ENCODE peak calls at places on chromosomes 7 and 10, in eight cellular contexts. One of them, this sample, is unnamed.

GRCh38 chr10:103244663-103245271 is 920 bp upstream of the RPEL1 start:
- DNase-seq in NCI-H1694: peak
- DNase-seq in activated T-cell treated with anti-CD3 and anti-CD28 coated beads, Interleukin-2, amount 50 U/mL, for 1 hour: peak
- DNase-seq in NAMALWA: peak
- DNase-seq in endodermal cell: peak
- DNase-seq in nucleus accumbens: peak
- DNase-seq in spleen: peak
- DNase-seq in non-pigmented ciliary epithelial cell: peak
- DNase-seq in this sample: peak

GRCh38 chr10:12547301-12547771 is 198.0 kb downstream of the CAMK1D start:
- DNase-seq in nucleus accumbens: no peak
- DNase-seq in NAMALWA: no peak
- DNase-seq in NCI-H1694: no peak
- DNase-seq in activated T-cell treated with anti-CD3 and anti-CD28 coated beads, Interleukin-2, amount 50 U/mL, for 1 hour: no peak
- DNase-seq in non-pigmented ciliary epithelial cell: no peak
- DNase-seq in spleen: no peak
- DNase-seq in endodermal cell: no peak
- DNase-seq in this sample: no peak

GRCh38 chr7:107390921-107391320 is 78.9 kb upstream of the GPR22 start:
- DNase-seq in NCI-H1694: no peak
- DNase-seq in spleen: no peak
- DNase-seq in activated T-cell treated with anti-CD3 and anti-CD28 coated beads, Interleukin-2, amount 50 U/mL, for 1 hour: no peak
- DNase-seq in endodermal cell: no peak
- DNase-seq in nucleus accumbens: no peak
- DNase-seq in non-pigmented ciliary epithelial cell: no peak
- DNase-seq in NAMALWA: no peak
- DNase-seq in this sample: no peak

GRCh38 chr7:1678571-1679325 is 8.7 kb downstream of the ELFN1 start:
- DNase-seq in non-pigmented ciliary epithelial cell: no peak
- DNase-seq in endodermal cell: peak
- DNase-seq in NAMALWA: no peak
- DNase-seq in activated T-cell treated with anti-CD3 and anti-CD28 coated beads, Interleukin-2, amount 50 U/mL, for 1 hour: no peak
- DNase-seq in nucleus accumbens: no peak
- DNase-seq in NCI-H1694: no peak
- DNase-seq in spleen: no peak
- DNase-seq in this sample: no peak

GRCh38 chr10:43299579-43299978 is 32.7 kb upstream of the RASGEF1A start:
- DNase-seq in activated T-cell treated with anti-CD3 and anti-CD28 coated beads, Interleukin-2, amount 50 U/mL, for 1 hour: peak
- DNase-seq in endodermal cell: no peak
- DNase-seq in non-pigmented ciliary epithelial cell: no peak
- DNase-seq in NCI-H1694: no peak
- DNase-seq in NAMALWA: no peak
- DNase-seq in spleen: no peak
- DNase-seq in nucleus accumbens: no peak
- DNase-seq in this sample: no peak

GRCh38 chr10:22333667-22334282 is 11.5 kb upstream of the SPAG6 start:
- DNase-seq in spleen: peak
- DNase-seq in nucleus accumbens: no peak
- DNase-seq in endodermal cell: no peak
- DNase-seq in activated T-cell treated with anti-CD3 and anti-CD28 coated beads, Interleukin-2, amount 50 U/mL, for 1 hour: no peak
- DNase-seq in NCI-H1694: no peak
- DNase-seq in NAMALWA: no peak
- DNase-seq in non-pigmented ciliary epithelial cell: no peak
- DNase-seq in this sample: no peak

GRCh38 chr10:96513686-96514551 is at the start of gene TLL2:
- DNase-seq in NAMALWA: peak
- DNase-seq in non-pigmented ciliary epithelial cell: peak
- DNase-seq in endodermal cell: peak
- DNase-seq in spleen: peak
- DNase-seq in NCI-H1694: peak
- DNase-seq in nucleus accumbens: peak
- DNase-seq in activated T-cell treated with anti-CD3 and anti-CD28 coated beads, Interleukin-2, amount 50 U/mL, for 1 hour: peak
- DNase-seq in this sample: peak

GRCh38 chr10:12241810-12242529 is 46.0 kb downstream of the CDC123 start:
- DNase-seq in spleen: no peak
- DNase-seq in non-pigmented ciliary epithelial cell: peak
- DNase-seq in endodermal cell: no peak
- DNase-seq in nucleus accumbens: no peak
- DNase-seq in NCI-H1694: no peak
- DNase-seq in NAMALWA: no peak
- DNase-seq in activated T-cell treated with anti-CD3 and anti-CD28 coated beads, Interleukin-2, amount 50 U/mL, for 1 hour: no peak
- DNase-seq in this sample: no peak

GRCh38 chr10:78588194-78588811 is 480.5 kb upstream of the ZMIZ1 start:
- DNase-seq in non-pigmented ciliary epithelial cell: no peak
- DNase-seq in activated T-cell treated with anti-CD3 and anti-CD28 coated beads, Interleukin-2, amount 50 U/mL, for 1 hour: no peak
- DNase-seq in NAMALWA: no peak
- DNase-seq in NCI-H1694: no peak
- DNase-seq in nucleus accumbens: no peak
- DNase-seq in spleen: no peak
- DNase-seq in endodermal cell: peak
- DNase-seq in this sample: no peak

GRCh38 chr7:151177310-151177709 is 9.7 kb downstream of the ASB10 start:
- DNase-seq in activated T-cell treated with anti-CD3 and anti-CD28 coated beads, Interleukin-2, amount 50 U/mL, for 1 hour: no peak
- DNase-seq in non-pigmented ciliary epithelial cell: no peak
- DNase-seq in NAMALWA: no peak
- DNase-seq in spleen: no peak
- DNase-seq in nucleus accumbens: no peak
- DNase-seq in endodermal cell: no peak
- DNase-seq in NCI-H1694: no peak
- DNase-seq in this sample: no peak

GRCh38 chr7:107201795-107202450 is 33.1 kb downstream of the HBP1 start:
- DNase-seq in NCI-H1694: peak
- DNase-seq in non-pigmented ciliary epithelial cell: no peak
- DNase-seq in spleen: no peak
- DNase-seq in endodermal cell: peak
- DNase-seq in nucleus accumbens: no peak
- DNase-seq in NAMALWA: peak
- DNase-seq in activated T-cell treated with anti-CD3 and anti-CD28 coated beads, Interleukin-2, amount 50 U/mL, for 1 hour: no peak
- DNase-seq in this sample: peak

GRCh38 chr7:25093268-25093802 is 31.7 kb downstream of the CYCS start:
- DNase-seq in spleen: peak
- DNase-seq in activated T-cell treated with anti-CD3 and anti-CD28 coated beads, Interleukin-2, amount 50 U/mL, for 1 hour: peak
- DNase-seq in NAMALWA: peak
- DNase-seq in nucleus accumbens: no peak
- DNase-seq in NCI-H1694: peak
- DNase-seq in endodermal cell: peak
- DNase-seq in non-pigmented ciliary epithelial cell: peak
- DNase-seq in this sample: peak

GRCh38 chr10:6918305-6918704 is 338.2 kb upstream of the PRKCQ start:
- DNase-seq in spleen: peak
- DNase-seq in NAMALWA: peak
- DNase-seq in nucleus accumbens: peak
- DNase-seq in non-pigmented ciliary epithelial cell: no peak
- DNase-seq in NCI-H1694: no peak
- DNase-seq in endodermal cell: peak
- DNase-seq in activated T-cell treated with anti-CD3 and anti-CD28 coated beads, Interleukin-2, amount 50 U/mL, for 1 hour: peak
- DNase-seq in this sample: peak

GRCh38 chr7:100509213-100509612 is 25.5 kb downstream of the NYAP1 start:
- DNase-seq in endodermal cell: no peak
- DNase-seq in NCI-H1694: peak
- DNase-seq in non-pigmented ciliary epithelial cell: peak
- DNase-seq in activated T-cell treated with anti-CD3 and anti-CD28 coated beads, Interleukin-2, amount 50 U/mL, for 1 hour: no peak
- DNase-seq in NAMALWA: no peak
- DNase-seq in spleen: no peak
- DNase-seq in nucleus accumbens: no peak
- DNase-seq in this sample: no peak

GRCh38 chr7:128302110-128302509 is 41.6 kb downstream of the RBM28 start:
- DNase-seq in non-pigmented ciliary epithelial cell: no peak
- DNase-seq in NAMALWA: no peak
- DNase-seq in endodermal cell: no peak
- DNase-seq in spleen: no peak
- DNase-seq in activated T-cell treated with anti-CD3 and anti-CD28 coated beads, Interleukin-2, amount 50 U/mL, for 1 hour: no peak
- DNase-seq in NCI-H1694: no peak
- DNase-seq in nucleus accumbens: no peak
- DNase-seq in this sample: no peak

GRCh38 chr10:30828227-30828626 is 198.7 kb upstream of the LYZL2 start:
- DNase-seq in activated T-cell treated with anti-CD3 and anti-CD28 coated beads, Interleukin-2, amount 50 U/mL, for 1 hour: no peak
- DNase-seq in NCI-H1694: no peak
- DNase-seq in non-pigmented ciliary epithelial cell: no peak
- DNase-seq in nucleus accumbens: no peak
- DNase-seq in spleen: peak
- DNase-seq in NAMALWA: no peak
- DNase-seq in endodermal cell: no peak
- DNase-seq in this sample: no peak

GRCh38 chr10:8072211-8072610 is 17.7 kb downstream of the GATA3 start:
- DNase-seq in non-pigmented ciliary epithelial cell: no peak
- DNase-seq in endodermal cell: no peak
- DNase-seq in NCI-H1694: no peak
- DNase-seq in nucleus accumbens: no peak
- DNase-seq in spleen: no peak
- DNase-seq in NAMALWA: no peak
- DNase-seq in activated T-cell treated with anti-CD3 and anti-CD28 coated beads, Interleukin-2, amount 50 U/mL, for 1 hour: no peak
- DNase-seq in this sample: no peak

GRCh38 chr7:131183611-131184119 is 144.0 kb upstream of the MKLN1 start:
- DNase-seq in spleen: no peak
- DNase-seq in NCI-H1694: no peak
- DNase-seq in NAMALWA: no peak
- DNase-seq in nucleus accumbens: no peak
- DNase-seq in endodermal cell: no peak
- DNase-seq in non-pigmented ciliary epithelial cell: no peak
- DNase-seq in activated T-cell treated with anti-CD3 and anti-CD28 coated beads, Interleukin-2, amount 50 U/mL, for 1 hour: peak
- DNase-seq in this sample: no peak

GRCh38 chr7:56538541-56539429 is 422.6 kb upstream of the NUPR2 start:
- DNase-seq in activated T-cell treated with anti-CD3 and anti-CD28 coated beads, Interleukin-2, amount 50 U/mL, for 1 hour: no peak
- DNase-seq in NAMALWA: no peak
- DNase-seq in NCI-H1694: no peak
- DNase-seq in endodermal cell: no peak
- DNase-seq in non-pigmented ciliary epithelial cell: no peak
- DNase-seq in spleen: no peak
- DNase-seq in nucleus accumbens: no peak
- DNase-seq in this sample: no peak

GRCh38 chr10:133158756-133159610 is 1.0 kb upstream of the KNDC1 start:
- DNase-seq in NCI-H1694: no peak
- DNase-seq in nucleus accumbens: no peak
- DNase-seq in activated T-cell treated with anti-CD3 and anti-CD28 coated beads, Interleukin-2, amount 50 U/mL, for 1 hour: no peak
- DNase-seq in non-pigmented ciliary epithelial cell: no peak
- DNase-seq in endodermal cell: peak
- DNase-seq in NAMALWA: no peak
- DNase-seq in spleen: peak
- DNase-seq in this sample: no peak

GRCh38 chr7:35773994-35774393 is 26.9 kb upstream of the SEPTIN7 start:
- DNase-seq in activated T-cell treated with anti-CD3 and anti-CD28 coated beads, Interleukin-2, amount 50 U/mL, for 1 hour: no peak
- DNase-seq in endodermal cell: no peak
- DNase-seq in spleen: no peak
- DNase-seq in NAMALWA: no peak
- DNase-seq in nucleus accumbens: no peak
- DNase-seq in NCI-H1694: no peak
- DNase-seq in non-pigmented ciliary epithelial cell: no peak
- DNase-seq in this sample: no peak

GRCh38 chr10:31340343-31340742 is 21.3 kb downstream of the ZEB1 start:
- DNase-seq in spleen: no peak
- DNase-seq in non-pigmented ciliary epithelial cell: no peak
- DNase-seq in activated T-cell treated with anti-CD3 and anti-CD28 coated beads, Interleukin-2, amount 50 U/mL, for 1 hour: no peak
- DNase-seq in NAMALWA: no peak
- DNase-seq in NCI-H1694: no peak
- DNase-seq in nucleus accumbens: no peak
- DNase-seq in endodermal cell: no peak
- DNase-seq in this sample: no peak

GRCh38 chr10:123145542-123146012 is 2.4 kb upstream of the HMX2 start:
- DNase-seq in NAMALWA: no peak
- DNase-seq in spleen: no peak
- DNase-seq in nucleus accumbens: no peak
- DNase-seq in endodermal cell: peak
- DNase-seq in non-pigmented ciliary epithelial cell: no peak
- DNase-seq in activated T-cell treated with anti-CD3 and anti-CD28 coated beads, Interleukin-2, amount 50 U/mL, for 1 hour: no peak
- DNase-seq in NCI-H1694: no peak
- DNase-seq in this sample: no peak

GRCh38 chr7:84291756-84292155 is 97.2 kb upstream of the SEMA3A start:
- DNase-seq in nucleus accumbens: no peak
- DNase-seq in spleen: no peak
- DNase-seq in non-pigmented ciliary epithelial cell: no peak
- DNase-seq in endodermal cell: no peak
- DNase-seq in activated T-cell treated with anti-CD3 and anti-CD28 coated beads, Interleukin-2, amount 50 U/mL, for 1 hour: no peak
- DNase-seq in NAMALWA: peak
- DNase-seq in NCI-H1694: no peak
- DNase-seq in this sample: no peak

GRCh38 chr10:124699471-124700292 is 44.5 kb downstream of the FAM53B start:
- DNase-seq in endodermal cell: no peak
- DNase-seq in activated T-cell treated with anti-CD3 and anti-CD28 coated beads, Interleukin-2, amount 50 U/mL, for 1 hour: no peak
- DNase-seq in spleen: peak
- DNase-seq in non-pigmented ciliary epithelial cell: no peak
- DNase-seq in NAMALWA: no peak
- DNase-seq in NCI-H1694: no peak
- DNase-seq in nucleus accumbens: no peak
- DNase-seq in this sample: no peak

GRCh38 chr7:159098795-159099194 is 45.9 kb downstream of the VIPR2 start:
- DNase-seq in endodermal cell: peak
- DNase-seq in nucleus accumbens: no peak
- DNase-seq in spleen: peak
- DNase-seq in activated T-cell treated with anti-CD3 and anti-CD28 coated beads, Interleukin-2, amount 50 U/mL, for 1 hour: peak
- DNase-seq in NCI-H1694: no peak
- DNase-seq in NAMALWA: no peak
- DNase-seq in non-pigmented ciliary epithelial cell: no peak
- DNase-seq in this sample: no peak

GRCh38 chr7:139131622-139132021 is 22.1 kb upstream of the ZC3HAV1 start:
- DNase-seq in activated T-cell treated with anti-CD3 and anti-CD28 coated beads, Interleukin-2, amount 50 U/mL, for 1 hour: no peak
- DNase-seq in non-pigmented ciliary epithelial cell: no peak
- DNase-seq in nucleus accumbens: no peak
- DNase-seq in spleen: no peak
- DNase-seq in endodermal cell: no peak
- DNase-seq in NAMALWA: no peak
- DNase-seq in NCI-H1694: no peak
- DNase-seq in this sample: no peak

GRCh38 chr10:102450374-102451104 is 804 bp downstream of the C10orf95 start:
- DNase-seq in NAMALWA: peak
- DNase-seq in NCI-H1694: no peak
- DNase-seq in nucleus accumbens: peak
- DNase-seq in endodermal cell: peak
- DNase-seq in spleen: peak
- DNase-seq in non-pigmented ciliary epithelial cell: no peak
- DNase-seq in activated T-cell treated with anti-CD3 and anti-CD28 coated beads, Interleukin-2, amount 50 U/mL, for 1 hour: peak
- DNase-seq in this sample: peak

GRCh38 chr7:34128762-34129161 is 223.4 kb downstream of the BMPER start:
- DNase-seq in activated T-cell treated with anti-CD3 and anti-CD28 coated beads, Interleukin-2, amount 50 U/mL, for 1 hour: no peak
- DNase-seq in endodermal cell: no peak
- DNase-seq in non-pigmented ciliary epithelial cell: no peak
- DNase-seq in spleen: no peak
- DNase-seq in NAMALWA: no peak
- DNase-seq in nucleus accumbens: no peak
- DNase-seq in NCI-H1694: no peak
- DNase-seq in this sample: no peak

GRCh38 chr7:108004220-108005142 is 1.5 kb upstream of the LAMB1 start:
- DNase-seq in non-pigmented ciliary epithelial cell: no peak
- DNase-seq in NAMALWA: no peak
- DNase-seq in NCI-H1694: no peak
- DNase-seq in activated T-cell treated with anti-CD3 and anti-CD28 coated beads, Interleukin-2, amount 50 U/mL, for 1 hour: no peak
- DNase-seq in endodermal cell: peak
- DNase-seq in spleen: no peak
- DNase-seq in nucleus accumbens: no peak
- DNase-seq in this sample: no peak

GRCh38 chr7:106071999-106072714 is 40.0 kb downstream of the SYPL1 start:
- DNase-seq in non-pigmented ciliary epithelial cell: no peak
- DNase-seq in nucleus accumbens: no peak
- DNase-seq in NCI-H1694: peak
- DNase-seq in endodermal cell: peak
- DNase-seq in NAMALWA: no peak
- DNase-seq in spleen: no peak
- DNase-seq in activated T-cell treated with anti-CD3 and anti-CD28 coated beads, Interleukin-2, amount 50 U/mL, for 1 hour: no peak
- DNase-seq in this sample: no peak

GRCh38 chr7:98058186-98058585 is 48.5 kb upstream of the LMTK2 start:
- DNase-seq in spleen: no peak
- DNase-seq in nucleus accumbens: no peak
- DNase-seq in NAMALWA: no peak
- DNase-seq in activated T-cell treated with anti-CD3 and anti-CD28 coated beads, Interleukin-2, amount 50 U/mL, for 1 hour: no peak
- DNase-seq in NCI-H1694: no peak
- DNase-seq in non-pigmented ciliary epithelial cell: no peak
- DNase-seq in endodermal cell: no peak
- DNase-seq in this sample: no peak

GRCh38 chr7:86867163-86867762 is 192.2 kb downstream of the ELAPOR2 start:
- DNase-seq in activated T-cell treated with anti-CD3 and anti-CD28 coated beads, Interleukin-2, amount 50 U/mL, for 1 hour: no peak
- DNase-seq in endodermal cell: no peak
- DNase-seq in spleen: no peak
- DNase-seq in non-pigmented ciliary epithelial cell: no peak
- DNase-seq in NAMALWA: no peak
- DNase-seq in NCI-H1694: no peak
- DNase-seq in nucleus accumbens: peak
- DNase-seq in this sample: no peak

GRCh38 chr7:40822861-40823260 is 688.1 kb downstream of the SUGCT start:
- DNase-seq in NAMALWA: no peak
- DNase-seq in non-pigmented ciliary epithelial cell: no peak
- DNase-seq in activated T-cell treated with anti-CD3 and anti-CD28 coated beads, Interleukin-2, amount 50 U/mL, for 1 hour: no peak
- DNase-seq in spleen: no peak
- DNase-seq in nucleus accumbens: no peak
- DNase-seq in endodermal cell: no peak
- DNase-seq in NCI-H1694: no peak
- DNase-seq in this sample: no peak